ENCODE peak calls at places on chromosome 14, in eight cellular contexts. One of them, this sample, is unnamed.

GRCh38 chr14:94100847-94101246 is 9.7 kb upstream of the IFI27 start:
- DNase-seq in stimulated activated CD4-positive, alpha-beta T cell treated with anti-CD3 and anti-CD28 coated beads, Interleukin-15, amount 100 ng/mL, for 1 hour: no peak
- DNase-seq in activated T-helper 1 cell treated with anti-CD3 and anti-CD28 coated beads, Interleukin-12 subunit alpha, Interleukin-12 subunit beta, Interleukin-2, Interleukin-4 antibody, amounts not matched to agents 30 ng/mL and 10 ng/mL and 1 ng/mL, durations not matched to agents 14 hours and 24 hours and 36 hours: no peak
- DNase-seq in stromal cell of bone marrow: peak
- DNase-seq in lower lobe of right lung: no peak
- DNase-seq in cardiac fibroblast: peak
- DNase-seq in ovary: no peak
- DNase-seq in NCI-H446: no peak
- DNase-seq in this sample: no peak

GRCh38 chr14:38836539-38836938 is 266.5 kb downstream of the SEC23A start:
- DNase-seq in stimulated activated CD4-positive, alpha-beta T cell treated with anti-CD3 and anti-CD28 coated beads, Interleukin-15, amount 100 ng/mL, for 1 hour: no peak
- DNase-seq in activated T-helper 1 cell treated with anti-CD3 and anti-CD28 coated beads, Interleukin-12 subunit alpha, Interleukin-12 subunit beta, Interleukin-2, Interleukin-4 antibody, amounts not matched to agents 30 ng/mL and 10 ng/mL and 1 ng/mL, durations not matched to agents 14 hours and 24 hours and 36 hours: no peak
- DNase-seq in stromal cell of bone marrow: no peak
- DNase-seq in lower lobe of right lung: no peak
- DNase-seq in cardiac fibroblast: no peak
- DNase-seq in ovary: no peak
- DNase-seq in NCI-H446: no peak
- DNase-seq in this sample: no peak

GRCh38 chr14:80965041-80965440 is 9.6 kb downstream of the TSHR start:
- DNase-seq in stimulated activated CD4-positive, alpha-beta T cell treated with anti-CD3 and anti-CD28 coated beads, Interleukin-15, amount 100 ng/mL, for 1 hour: no peak
- DNase-seq in activated T-helper 1 cell treated with anti-CD3 and anti-CD28 coated beads, Interleukin-12 subunit alpha, Interleukin-12 subunit beta, Interleukin-2, Interleukin-4 antibody, amounts not matched to agents 30 ng/mL and 10 ng/mL and 1 ng/mL, durations not matched to agents 14 hours and 24 hours and 36 hours: no peak
- DNase-seq in stromal cell of bone marrow: no peak
- DNase-seq in lower lobe of right lung: no peak
- DNase-seq in cardiac fibroblast: no peak
- DNase-seq in ovary: no peak
- DNase-seq in NCI-H446: no peak
- DNase-seq in this sample: no peak

GRCh38 chr14:51564986-51565604 is 86.6 kb upstream of the FRMD6 start:
- DNase-seq in stimulated activated CD4-positive, alpha-beta T cell treated with anti-CD3 and anti-CD28 coated beads, Interleukin-15, amount 100 ng/mL, for 1 hour: no peak
- DNase-seq in activated T-helper 1 cell treated with anti-CD3 and anti-CD28 coated beads, Interleukin-12 subunit alpha, Interleukin-12 subunit beta, Interleukin-2, Interleukin-4 antibody, amounts not matched to agents 30 ng/mL and 10 ng/mL and 1 ng/mL, durations not matched to agents 14 hours and 24 hours and 36 hours: no peak
- DNase-seq in stromal cell of bone marrow: no peak
- DNase-seq in lower lobe of right lung: no peak
- DNase-seq in cardiac fibroblast: no peak
- DNase-seq in ovary: no peak
- DNase-seq in NCI-H446: no peak
- DNase-seq in this sample: no peak

GRCh38 chr14:42869681-42870080 is 1263.0 kb downstream of the LRFN5 start:
- DNase-seq in stimulated activated CD4-positive, alpha-beta T cell treated with anti-CD3 and anti-CD28 coated beads, Interleukin-15, amount 100 ng/mL, for 1 hour: no peak
- DNase-seq in activated T-helper 1 cell treated with anti-CD3 and anti-CD28 coated beads, Interleukin-12 subunit alpha, Interleukin-12 subunit beta, Interleukin-2, Interleukin-4 antibody, amounts not matched to agents 30 ng/mL and 10 ng/mL and 1 ng/mL, durations not matched to agents 14 hours and 24 hours and 36 hours: no peak
- DNase-seq in stromal cell of bone marrow: peak
- DNase-seq in lower lobe of right lung: no peak
- DNase-seq in cardiac fibroblast: no peak
- DNase-seq in ovary: no peak
- DNase-seq in NCI-H446: no peak
- DNase-seq in this sample: no peak

GRCh38 chr14:73763396-73763795 is 49.2 kb upstream of the PNMA1 start:
- DNase-seq in stimulated activated CD4-positive, alpha-beta T cell treated with anti-CD3 and anti-CD28 coated beads, Interleukin-15, amount 100 ng/mL, for 1 hour: no peak
- DNase-seq in activated T-helper 1 cell treated with anti-CD3 and anti-CD28 coated beads, Interleukin-12 subunit alpha, Interleukin-12 subunit beta, Interleukin-2, Interleukin-4 antibody, amounts not matched to agents 30 ng/mL and 10 ng/mL and 1 ng/mL, durations not matched to agents 14 hours and 24 hours and 36 hours: no peak
- DNase-seq in stromal cell of bone marrow: no peak
- DNase-seq in lower lobe of right lung: peak
- DNase-seq in cardiac fibroblast: no peak
- DNase-seq in ovary: no peak
- DNase-seq in NCI-H446: no peak
- DNase-seq in this sample: peak

GRCh38 chr14:87628129-87628528 is 364.9 kb downstream of the GALC start:
- DNase-seq in stimulated activated CD4-positive, alpha-beta T cell treated with anti-CD3 and anti-CD28 coated beads, Interleukin-15, amount 100 ng/mL, for 1 hour: no peak
- DNase-seq in activated T-helper 1 cell treated with anti-CD3 and anti-CD28 coated beads, Interleukin-12 subunit alpha, Interleukin-12 subunit beta, Interleukin-2, Interleukin-4 antibody, amounts not matched to agents 30 ng/mL and 10 ng/mL and 1 ng/mL, durations not matched to agents 14 hours and 24 hours and 36 hours: no peak
- DNase-seq in stromal cell of bone marrow: peak
- DNase-seq in lower lobe of right lung: no peak
- DNase-seq in cardiac fibroblast: peak
- DNase-seq in ovary: peak
- DNase-seq in NCI-H446: peak
- DNase-seq in this sample: no peak

GRCh38 chr14:65941091-65941490 is 528.6 kb downstream of the FUT8 start:
- DNase-seq in stimulated activated CD4-positive, alpha-beta T cell treated with anti-CD3 and anti-CD28 coated beads, Interleukin-15, amount 100 ng/mL, for 1 hour: no peak
- DNase-seq in activated T-helper 1 cell treated with anti-CD3 and anti-CD28 coated beads, Interleukin-12 subunit alpha, Interleukin-12 subunit beta, Interleukin-2, Interleukin-4 antibody, amounts not matched to agents 30 ng/mL and 10 ng/mL and 1 ng/mL, durations not matched to agents 14 hours and 24 hours and 36 hours: no peak
- DNase-seq in stromal cell of bone marrow: no peak
- DNase-seq in lower lobe of right lung: no peak
- DNase-seq in cardiac fibroblast: no peak
- DNase-seq in ovary: no peak
- DNase-seq in NCI-H446: no peak
- DNase-seq in this sample: no peak

GRCh38 chr14:90397401-90398314 is 829 bp downstream of the CALM1 start:
- DNase-seq in stimulated activated CD4-positive, alpha-beta T cell treated with anti-CD3 and anti-CD28 coated beads, Interleukin-15, amount 100 ng/mL, for 1 hour: peak
- DNase-seq in activated T-helper 1 cell treated with anti-CD3 and anti-CD28 coated beads, Interleukin-12 subunit alpha, Interleukin-12 subunit beta, Interleukin-2, Interleukin-4 antibody, amounts not matched to agents 30 ng/mL and 10 ng/mL and 1 ng/mL, durations not matched to agents 14 hours and 24 hours and 36 hours: peak
- DNase-seq in stromal cell of bone marrow: no peak
- DNase-seq in lower lobe of right lung: peak
- DNase-seq in cardiac fibroblast: peak
- DNase-seq in ovary: peak
- DNase-seq in NCI-H446: peak
- DNase-seq in this sample: peak

GRCh38 chr14:32366256-32366655 is 37.2 kb downstream of the AKAP6 start:
- DNase-seq in stimulated activated CD4-positive, alpha-beta T cell treated with anti-CD3 and anti-CD28 coated beads, Interleukin-15, amount 100 ng/mL, for 1 hour: no peak
- DNase-seq in activated T-helper 1 cell treated with anti-CD3 and anti-CD28 coated beads, Interleukin-12 subunit alpha, Interleukin-12 subunit beta, Interleukin-2, Interleukin-4 antibody, amounts not matched to agents 30 ng/mL and 10 ng/mL and 1 ng/mL, durations not matched to agents 14 hours and 24 hours and 36 hours: no peak
- DNase-seq in stromal cell of bone marrow: peak
- DNase-seq in lower lobe of right lung: no peak
- DNase-seq in cardiac fibroblast: peak
- DNase-seq in ovary: no peak
- DNase-seq in NCI-H446: peak
- DNase-seq in this sample: no peak

GRCh38 chr14:34347683-34348082 is 114.4 kb downstream of the SPTSSA start:
- DNase-seq in stimulated activated CD4-positive, alpha-beta T cell treated with anti-CD3 and anti-CD28 coated beads, Interleukin-15, amount 100 ng/mL, for 1 hour: no peak
- DNase-seq in activated T-helper 1 cell treated with anti-CD3 and anti-CD28 coated beads, Interleukin-12 subunit alpha, Interleukin-12 subunit beta, Interleukin-2, Interleukin-4 antibody, amounts not matched to agents 30 ng/mL and 10 ng/mL and 1 ng/mL, durations not matched to agents 14 hours and 24 hours and 36 hours: no peak
- DNase-seq in stromal cell of bone marrow: no peak
- DNase-seq in lower lobe of right lung: no peak
- DNase-seq in cardiac fibroblast: no peak
- DNase-seq in ovary: no peak
- DNase-seq in NCI-H446: no peak
- DNase-seq in this sample: no peak

GRCh38 chr14:74963705-74964271 is 8.4 kb upstream of the PGF start:
- DNase-seq in stimulated activated CD4-positive, alpha-beta T cell treated with anti-CD3 and anti-CD28 coated beads, Interleukin-15, amount 100 ng/mL, for 1 hour: no peak
- DNase-seq in activated T-helper 1 cell treated with anti-CD3 and anti-CD28 coated beads, Interleukin-12 subunit alpha, Interleukin-12 subunit beta, Interleukin-2, Interleukin-4 antibody, amounts not matched to agents 30 ng/mL and 10 ng/mL and 1 ng/mL, durations not matched to agents 14 hours and 24 hours and 36 hours: no peak
- DNase-seq in stromal cell of bone marrow: no peak
- DNase-seq in lower lobe of right lung: no peak
- DNase-seq in cardiac fibroblast: peak
- DNase-seq in ovary: no peak
- DNase-seq in NCI-H446: no peak
- DNase-seq in this sample: no peak

GRCh38 chr14:100334904-100335303 is 11.8 kb downstream of the SLC25A47 start:
- DNase-seq in stimulated activated CD4-positive, alpha-beta T cell treated with anti-CD3 and anti-CD28 coated beads, Interleukin-15, amount 100 ng/mL, for 1 hour: no peak
- DNase-seq in activated T-helper 1 cell treated with anti-CD3 and anti-CD28 coated beads, Interleukin-12 subunit alpha, Interleukin-12 subunit beta, Interleukin-2, Interleukin-4 antibody, amounts not matched to agents 30 ng/mL and 10 ng/mL and 1 ng/mL, durations not matched to agents 14 hours and 24 hours and 36 hours: no peak
- DNase-seq in stromal cell of bone marrow: no peak
- DNase-seq in lower lobe of right lung: peak
- DNase-seq in cardiac fibroblast: no peak
- DNase-seq in ovary: no peak
- DNase-seq in NCI-H446: no peak
- DNase-seq in this sample: peak

GRCh38 chr14:78633747-78634146 is 463.6 kb downstream of the NRXN3 start:
- DNase-seq in stimulated activated CD4-positive, alpha-beta T cell treated with anti-CD3 and anti-CD28 coated beads, Interleukin-15, amount 100 ng/mL, for 1 hour: no peak
- DNase-seq in activated T-helper 1 cell treated with anti-CD3 and anti-CD28 coated beads, Interleukin-12 subunit alpha, Interleukin-12 subunit beta, Interleukin-2, Interleukin-4 antibody, amounts not matched to agents 30 ng/mL and 10 ng/mL and 1 ng/mL, durations not matched to agents 14 hours and 24 hours and 36 hours: no peak
- DNase-seq in stromal cell of bone marrow: no peak
- DNase-seq in lower lobe of right lung: no peak
- DNase-seq in cardiac fibroblast: no peak
- DNase-seq in ovary: no peak
- DNase-seq in NCI-H446: no peak
- DNase-seq in this sample: no peak

GRCh38 chr14:93396456-93396855 is 34.3 kb upstream of the UNC79 start:
- DNase-seq in stimulated activated CD4-positive, alpha-beta T cell treated with anti-CD3 and anti-CD28 coated beads, Interleukin-15, amount 100 ng/mL, for 1 hour: no peak
- DNase-seq in activated T-helper 1 cell treated with anti-CD3 and anti-CD28 coated beads, Interleukin-12 subunit alpha, Interleukin-12 subunit beta, Interleukin-2, Interleukin-4 antibody, amounts not matched to agents 30 ng/mL and 10 ng/mL and 1 ng/mL, durations not matched to agents 14 hours and 24 hours and 36 hours: no peak
- DNase-seq in stromal cell of bone marrow: no peak
- DNase-seq in lower lobe of right lung: no peak
- DNase-seq in cardiac fibroblast: no peak
- DNase-seq in ovary: no peak
- DNase-seq in NCI-H446: no peak
- DNase-seq in this sample: no peak

GRCh38 chr14:97640031-97640430 is 842.8 kb downstream of the VRK1 start:
- DNase-seq in stimulated activated CD4-positive, alpha-beta T cell treated with anti-CD3 and anti-CD28 coated beads, Interleukin-15, amount 100 ng/mL, for 1 hour: no peak
- DNase-seq in activated T-helper 1 cell treated with anti-CD3 and anti-CD28 coated beads, Interleukin-12 subunit alpha, Interleukin-12 subunit beta, Interleukin-2, Interleukin-4 antibody, amounts not matched to agents 30 ng/mL and 10 ng/mL and 1 ng/mL, durations not matched to agents 14 hours and 24 hours and 36 hours: no peak
- DNase-seq in stromal cell of bone marrow: no peak
- DNase-seq in lower lobe of right lung: no peak
- DNase-seq in cardiac fibroblast: no peak
- DNase-seq in ovary: no peak
- DNase-seq in NCI-H446: no peak
- DNase-seq in this sample: no peak

GRCh38 chr14:104724981-104725771 is 1.1 kb downstream of the ADSS1 start:
- DNase-seq in stimulated activated CD4-positive, alpha-beta T cell treated with anti-CD3 and anti-CD28 coated beads, Interleukin-15, amount 100 ng/mL, for 1 hour: no peak
- DNase-seq in activated T-helper 1 cell treated with anti-CD3 and anti-CD28 coated beads, Interleukin-12 subunit alpha, Interleukin-12 subunit beta, Interleukin-2, Interleukin-4 antibody, amounts not matched to agents 30 ng/mL and 10 ng/mL and 1 ng/mL, durations not matched to agents 14 hours and 24 hours and 36 hours: no peak
- DNase-seq in stromal cell of bone marrow: no peak
- DNase-seq in lower lobe of right lung: no peak
- DNase-seq in cardiac fibroblast: peak
- DNase-seq in ovary: no peak
- DNase-seq in NCI-H446: peak
- DNase-seq in this sample: peak

GRCh38 chr14:105300542-105301102 is at the start of gene BRF1:
- DNase-seq in stimulated activated CD4-positive, alpha-beta T cell treated with anti-CD3 and anti-CD28 coated beads, Interleukin-15, amount 100 ng/mL, for 1 hour: peak
- DNase-seq in activated T-helper 1 cell treated with anti-CD3 and anti-CD28 coated beads, Interleukin-12 subunit alpha, Interleukin-12 subunit beta, Interleukin-2, Interleukin-4 antibody, amounts not matched to agents 30 ng/mL and 10 ng/mL and 1 ng/mL, durations not matched to agents 14 hours and 24 hours and 36 hours: peak
- DNase-seq in stromal cell of bone marrow: peak
- DNase-seq in lower lobe of right lung: peak
- DNase-seq in cardiac fibroblast: peak
- DNase-seq in ovary: peak
- DNase-seq in NCI-H446: peak
- DNase-seq in this sample: peak

GRCh38 chr14:75946785-75947184 is 35.0 kb downstream of the TGFB3 start:
- DNase-seq in stimulated activated CD4-positive, alpha-beta T cell treated with anti-CD3 and anti-CD28 coated beads, Interleukin-15, amount 100 ng/mL, for 1 hour: no peak
- DNase-seq in activated T-helper 1 cell treated with anti-CD3 and anti-CD28 coated beads, Interleukin-12 subunit alpha, Interleukin-12 subunit beta, Interleukin-2, Interleukin-4 antibody, amounts not matched to agents 30 ng/mL and 10 ng/mL and 1 ng/mL, durations not matched to agents 14 hours and 24 hours and 36 hours: no peak
- DNase-seq in stromal cell of bone marrow: no peak
- DNase-seq in lower lobe of right lung: no peak
- DNase-seq in cardiac fibroblast: no peak
- DNase-seq in ovary: no peak
- DNase-seq in NCI-H446: no peak
- DNase-seq in this sample: no peak

GRCh38 chr14:74627071-74627470 is 15.0 kb upstream of the LTBP2 start:
- DNase-seq in stimulated activated CD4-positive, alpha-beta T cell treated with anti-CD3 and anti-CD28 coated beads, Interleukin-15, amount 100 ng/mL, for 1 hour: no peak
- DNase-seq in activated T-helper 1 cell treated with anti-CD3 and anti-CD28 coated beads, Interleukin-12 subunit alpha, Interleukin-12 subunit beta, Interleukin-2, Interleukin-4 antibody, amounts not matched to agents 30 ng/mL and 10 ng/mL and 1 ng/mL, durations not matched to agents 14 hours and 24 hours and 36 hours: no peak
- DNase-seq in stromal cell of bone marrow: no peak
- DNase-seq in lower lobe of right lung: no peak
- DNase-seq in cardiac fibroblast: no peak
- DNase-seq in ovary: no peak
- DNase-seq in NCI-H446: no peak
- DNase-seq in this sample: no peak

GRCh38 chr14:76941544-76942287 is 86.8 kb downstream of the IRF2BPL start:
- DNase-seq in stimulated activated CD4-positive, alpha-beta T cell treated with anti-CD3 and anti-CD28 coated beads, Interleukin-15, amount 100 ng/mL, for 1 hour: no peak
- DNase-seq in activated T-helper 1 cell treated with anti-CD3 and anti-CD28 coated beads, Interleukin-12 subunit alpha, Interleukin-12 subunit beta, Interleukin-2, Interleukin-4 antibody, amounts not matched to agents 30 ng/mL and 10 ng/mL and 1 ng/mL, durations not matched to agents 14 hours and 24 hours and 36 hours: no peak
- DNase-seq in stromal cell of bone marrow: no peak
- DNase-seq in lower lobe of right lung: no peak
- DNase-seq in cardiac fibroblast: no peak
- DNase-seq in ovary: no peak
- DNase-seq in NCI-H446: no peak
- DNase-seq in this sample: no peak

GRCh38 chr14:36988568-36988967 is 183.8 kb downstream of the SLC25A21 start:
- DNase-seq in stimulated activated CD4-positive, alpha-beta T cell treated with anti-CD3 and anti-CD28 coated beads, Interleukin-15, amount 100 ng/mL, for 1 hour: no peak
- DNase-seq in activated T-helper 1 cell treated with anti-CD3 and anti-CD28 coated beads, Interleukin-12 subunit alpha, Interleukin-12 subunit beta, Interleukin-2, Interleukin-4 antibody, amounts not matched to agents 30 ng/mL and 10 ng/mL and 1 ng/mL, durations not matched to agents 14 hours and 24 hours and 36 hours: no peak
- DNase-seq in stromal cell of bone marrow: no peak
- DNase-seq in lower lobe of right lung: no peak
- DNase-seq in cardiac fibroblast: no peak
- DNase-seq in ovary: no peak
- DNase-seq in NCI-H446: no peak
- DNase-seq in this sample: no peak

GRCh38 chr14:77580477-77580876 is 36.0 kb downstream of the SPTLC2 start:
- DNase-seq in stimulated activated CD4-positive, alpha-beta T cell treated with anti-CD3 and anti-CD28 coated beads, Interleukin-15, amount 100 ng/mL, for 1 hour: no peak
- DNase-seq in activated T-helper 1 cell treated with anti-CD3 and anti-CD28 coated beads, Interleukin-12 subunit alpha, Interleukin-12 subunit beta, Interleukin-2, Interleukin-4 antibody, amounts not matched to agents 30 ng/mL and 10 ng/mL and 1 ng/mL, durations not matched to agents 14 hours and 24 hours and 36 hours: no peak
- DNase-seq in stromal cell of bone marrow: no peak
- DNase-seq in lower lobe of right lung: no peak
- DNase-seq in cardiac fibroblast: no peak
- DNase-seq in ovary: no peak
- DNase-seq in NCI-H446: no peak
- DNase-seq in this sample: no peak

GRCh38 chr14:37124617-37125016 is 47.8 kb downstream of the SLC25A21 start:
- DNase-seq in stimulated activated CD4-positive, alpha-beta T cell treated with anti-CD3 and anti-CD28 coated beads, Interleukin-15, amount 100 ng/mL, for 1 hour: no peak
- DNase-seq in activated T-helper 1 cell treated with anti-CD3 and anti-CD28 coated beads, Interleukin-12 subunit alpha, Interleukin-12 subunit beta, Interleukin-2, Interleukin-4 antibody, amounts not matched to agents 30 ng/mL and 10 ng/mL and 1 ng/mL, durations not matched to agents 14 hours and 24 hours and 36 hours: no peak
- DNase-seq in stromal cell of bone marrow: no peak
- DNase-seq in lower lobe of right lung: no peak
- DNase-seq in cardiac fibroblast: no peak
- DNase-seq in ovary: no peak
- DNase-seq in NCI-H446: peak
- DNase-seq in this sample: no peak

GRCh38 chr14:89856871-89857345 is 97.6 kb downstream of the EFCAB11 start:
- DNase-seq in stimulated activated CD4-positive, alpha-beta T cell treated with anti-CD3 and anti-CD28 coated beads, Interleukin-15, amount 100 ng/mL, for 1 hour: no peak
- DNase-seq in activated T-helper 1 cell treated with anti-CD3 and anti-CD28 coated beads, Interleukin-12 subunit alpha, Interleukin-12 subunit beta, Interleukin-2, Interleukin-4 antibody, amounts not matched to agents 30 ng/mL and 10 ng/mL and 1 ng/mL, durations not matched to agents 14 hours and 24 hours and 36 hours: no peak
- DNase-seq in stromal cell of bone marrow: peak
- DNase-seq in lower lobe of right lung: no peak
- DNase-seq in cardiac fibroblast: peak
- DNase-seq in ovary: no peak
- DNase-seq in NCI-H446: no peak
- DNase-seq in this sample: no peak

GRCh38 chr14:97584528-97584927 is 787.3 kb downstream of the VRK1 start:
- DNase-seq in stimulated activated CD4-positive, alpha-beta T cell treated with anti-CD3 and anti-CD28 coated beads, Interleukin-15, amount 100 ng/mL, for 1 hour: no peak
- DNase-seq in activated T-helper 1 cell treated with anti-CD3 and anti-CD28 coated beads, Interleukin-12 subunit alpha, Interleukin-12 subunit beta, Interleukin-2, Interleukin-4 antibody, amounts not matched to agents 30 ng/mL and 10 ng/mL and 1 ng/mL, durations not matched to agents 14 hours and 24 hours and 36 hours: no peak
- DNase-seq in stromal cell of bone marrow: no peak
- DNase-seq in lower lobe of right lung: no peak
- DNase-seq in cardiac fibroblast: no peak
- DNase-seq in ovary: no peak
- DNase-seq in NCI-H446: no peak
- DNase-seq in this sample: no peak

GRCh38 chr14:94317259-94317658 is 5.9 kb downstream of the SERPINA6 start:
- DNase-seq in stimulated activated CD4-positive, alpha-beta T cell treated with anti-CD3 and anti-CD28 coated beads, Interleukin-15, amount 100 ng/mL, for 1 hour: no peak
- DNase-seq in activated T-helper 1 cell treated with anti-CD3 and anti-CD28 coated beads, Interleukin-12 subunit alpha, Interleukin-12 subunit beta, Interleukin-2, Interleukin-4 antibody, amounts not matched to agents 30 ng/mL and 10 ng/mL and 1 ng/mL, durations not matched to agents 14 hours and 24 hours and 36 hours: no peak
- DNase-seq in stromal cell of bone marrow: peak
- DNase-seq in lower lobe of right lung: no peak
- DNase-seq in cardiac fibroblast: peak
- DNase-seq in ovary: no peak
- DNase-seq in NCI-H446: no peak
- DNase-seq in this sample: peak

GRCh38 chr14:89013098-89013504 is 188.7 kb downstream of the TTC8 start:
- DNase-seq in stimulated activated CD4-positive, alpha-beta T cell treated with anti-CD3 and anti-CD28 coated beads, Interleukin-15, amount 100 ng/mL, for 1 hour: no peak
- DNase-seq in activated T-helper 1 cell treated with anti-CD3 and anti-CD28 coated beads, Interleukin-12 subunit alpha, Interleukin-12 subunit beta, Interleukin-2, Interleukin-4 antibody, amounts not matched to agents 30 ng/mL and 10 ng/mL and 1 ng/mL, durations not matched to agents 14 hours and 24 hours and 36 hours: no peak
- DNase-seq in stromal cell of bone marrow: no peak
- DNase-seq in lower lobe of right lung: no peak
- DNase-seq in cardiac fibroblast: peak
- DNase-seq in ovary: no peak
- DNase-seq in NCI-H446: peak
- DNase-seq in this sample: peak

GRCh38 chr14:91078095-91078737 is 17.8 kb upstream of the RPS6KA5 start:
- DNase-seq in stimulated activated CD4-positive, alpha-beta T cell treated with anti-CD3 and anti-CD28 coated beads, Interleukin-15, amount 100 ng/mL, for 1 hour: no peak
- DNase-seq in activated T-helper 1 cell treated with anti-CD3 and anti-CD28 coated beads, Interleukin-12 subunit alpha, Interleukin-12 subunit beta, Interleukin-2, Interleukin-4 antibody, amounts not matched to agents 30 ng/mL and 10 ng/mL and 1 ng/mL, durations not matched to agents 14 hours and 24 hours and 36 hours: peak
- DNase-seq in stromal cell of bone marrow: no peak
- DNase-seq in lower lobe of right lung: no peak
- DNase-seq in cardiac fibroblast: no peak
- DNase-seq in ovary: no peak
- DNase-seq in NCI-H446: no peak
- DNase-seq in this sample: no peak

GRCh38 chr14:89378119-89378518 is 38.9 kb downstream of the FOXN3 start:
- DNase-seq in stimulated activated CD4-positive, alpha-beta T cell treated with anti-CD3 and anti-CD28 coated beads, Interleukin-15, amount 100 ng/mL, for 1 hour: no peak
- DNase-seq in activated T-helper 1 cell treated with anti-CD3 and anti-CD28 coated beads, Interleukin-12 subunit alpha, Interleukin-12 subunit beta, Interleukin-2, Interleukin-4 antibody, amounts not matched to agents 30 ng/mL and 10 ng/mL and 1 ng/mL, durations not matched to agents 14 hours and 24 hours and 36 hours: no peak
- DNase-seq in stromal cell of bone marrow: no peak
- DNase-seq in lower lobe of right lung: no peak
- DNase-seq in cardiac fibroblast: no peak
- DNase-seq in ovary: no peak
- DNase-seq in NCI-H446: no peak
- DNase-seq in this sample: no peak

GRCh38 chr14:24794906-24795305 is 160.9 kb upstream of the GZMB start:
- DNase-seq in stimulated activated CD4-positive, alpha-beta T cell treated with anti-CD3 and anti-CD28 coated beads, Interleukin-15, amount 100 ng/mL, for 1 hour: no peak
- DNase-seq in activated T-helper 1 cell treated with anti-CD3 and anti-CD28 coated beads, Interleukin-12 subunit alpha, Interleukin-12 subunit beta, Interleukin-2, Interleukin-4 antibody, amounts not matched to agents 30 ng/mL and 10 ng/mL and 1 ng/mL, durations not matched to agents 14 hours and 24 hours and 36 hours: no peak
- DNase-seq in stromal cell of bone marrow: no peak
- DNase-seq in lower lobe of right lung: no peak
- DNase-seq in cardiac fibroblast: no peak
- DNase-seq in ovary: no peak
- DNase-seq in NCI-H446: no peak
- DNase-seq in this sample: no peak

GRCh38 chr14:73745571-73746539 is 31.7 kb upstream of the PNMA1 start:
- DNase-seq in stimulated activated CD4-positive, alpha-beta T cell treated with anti-CD3 and anti-CD28 coated beads, Interleukin-15, amount 100 ng/mL, for 1 hour: no peak
- DNase-seq in activated T-helper 1 cell treated with anti-CD3 and anti-CD28 coated beads, Interleukin-12 subunit alpha, Interleukin-12 subunit beta, Interleukin-2, Interleukin-4 antibody, amounts not matched to agents 30 ng/mL and 10 ng/mL and 1 ng/mL, durations not matched to agents 14 hours and 24 hours and 36 hours: no peak
- DNase-seq in stromal cell of bone marrow: no peak
- DNase-seq in lower lobe of right lung: no peak
- DNase-seq in cardiac fibroblast: no peak
- DNase-seq in ovary: no peak
- DNase-seq in NCI-H446: no peak
- DNase-seq in this sample: peak

GRCh38 chr14:96629558-96630222 is 127.5 kb downstream of the PAPOLA start:
- DNase-seq in stimulated activated CD4-positive, alpha-beta T cell treated with anti-CD3 and anti-CD28 coated beads, Interleukin-15, amount 100 ng/mL, for 1 hour: no peak
- DNase-seq in activated T-helper 1 cell treated with anti-CD3 and anti-CD28 coated beads, Interleukin-12 subunit alpha, Interleukin-12 subunit beta, Interleukin-2, Interleukin-4 antibody, amounts not matched to agents 30 ng/mL and 10 ng/mL and 1 ng/mL, durations not matched to agents 14 hours and 24 hours and 36 hours: no peak
- DNase-seq in stromal cell of bone marrow: no peak
- DNase-seq in lower lobe of right lung: no peak
- DNase-seq in cardiac fibroblast: no peak
- DNase-seq in ovary: no peak
- DNase-seq in NCI-H446: no peak
- DNase-seq in this sample: no peak

GRCh38 chr14:36518586-36519430 is 1.2 kb downstream of the NKX2-1 start:
- DNase-seq in stimulated activated CD4-positive, alpha-beta T cell treated with anti-CD3 and anti-CD28 coated beads, Interleukin-15, amount 100 ng/mL, for 1 hour: no peak
- DNase-seq in activated T-helper 1 cell treated with anti-CD3 and anti-CD28 coated beads, Interleukin-12 subunit alpha, Interleukin-12 subunit beta, Interleukin-2, Interleukin-4 antibody, amounts not matched to agents 30 ng/mL and 10 ng/mL and 1 ng/mL, durations not matched to agents 14 hours and 24 hours and 36 hours: no peak
- DNase-seq in stromal cell of bone marrow: no peak
- DNase-seq in lower lobe of right lung: peak
- DNase-seq in cardiac fibroblast: no peak
- DNase-seq in ovary: no peak
- DNase-seq in NCI-H446: peak
- DNase-seq in this sample: no peak